ENCODE peak calls at places on chromosomes 5 and 9, in ten cellular contexts. N, B, W, Q, A, E, D, O, K and R are unnamed samples.

GRCh38 chr5:61319388-61320146 is 12.5 kb upstream of the ZSWIM6 start:
- DNase-seq in N (no peak), B (no peak), W (peak), Q (no peak), A (no peak), E (no peak), D (no peak), O (no peak), K (no peak), R (no peak)

GRCh38 chr5:133686566-133686965 is 74.2 kb upstream of the FSTL4 start:
- DNase-seq in N (no peak), B (peak), W (no peak), Q (no peak), A (no peak), E (no peak), D (no peak), O (no peak), K (no peak), R (no peak)

GRCh38 chr9:5592904-5593303 is 36.0 kb upstream of the RIC1 start:
- DNase-seq in N (no peak), B (peak), W (no peak), Q (no peak), A (no peak), E (no peak), D (no peak), O (no peak), K (no peak), R (no peak)

GRCh38 chr5:80159133-80159815 is 96.6 kb downstream of the SERINC5 start:
- DNase-seq in N (no peak), B (no peak), W (no peak), Q (no peak), A (no peak), E (no peak), D (no peak), O (no peak), K (no peak), R (no peak)

GRCh38 chr9:70315389-70315788 is 56.6 kb downstream of the SMC5 start:
- DNase-seq in N (peak), B (peak), W (peak), Q (no peak), A (peak), E (peak), D (peak), O (no peak), K (no peak), R (peak)

GRCh38 chr9:72817413-72817812 is 135.4 kb downstream of the ALDH1A1 start:
- DNase-seq in N (no peak), B (no peak), W (no peak), Q (no peak), A (no peak), E (no peak), D (no peak), O (no peak), K (no peak), R (no peak)

GRCh38 chr9:124350485-124351263 is 64.6 kb downstream of the PSMB7 start:
- DNase-seq in N (no peak), B (no peak), W (no peak), Q (peak), A (no peak), E (no peak), D (no peak), O (no peak), K (no peak), R (no peak)

GRCh38 chr5:153831976-153832375 is 206.7 kb downstream of the FAM114A2 start:
- DNase-seq in N (no peak), B (peak), W (peak), Q (no peak), A (peak), E (peak), D (peak), O (no peak), K (no peak), R (peak)

GRCh38 chr9:112087506-112087905 is 87.6 kb downstream of the SUSD1 start:
- DNase-seq in N (no peak), B (no peak), W (no peak), Q (no peak), A (no peak), E (no peak), D (no peak), O (no peak), K (no peak), R (no peak)

GRCh38 chr9:123998278-123998925 is 13.2 kb upstream of the LHX2 start:
- DNase-seq in N (no peak), B (no peak), W (no peak), Q (no peak), A (no peak), E (no peak), D (no peak), O (no peak), K (no peak), R (no peak)

GRCh38 chr5:147751-148150 is 43.5 kb upstream of the LRRC14B start:
- DNase-seq in N (no peak), B (no peak), W (no peak), Q (no peak), A (no peak), E (no peak), D (no peak), O (no peak), K (no peak), R (no peak)

GRCh38 chr9:38391278-38392118 is 1.0 kb upstream of the ALDH1B1 start:
- DNase-seq in N (no peak), B (no peak), W (no peak), Q (no peak), A (no peak), E (no peak), D (no peak), O (no peak), K (no peak), R (no peak)

GRCh38 chr5:76855961-76856360 is 6.1 kb downstream of the S100Z start:
- DNase-seq in N (no peak), B (no peak), W (no peak), Q (no peak), A (no peak), E (no peak), D (no peak), O (no peak), K (no peak), R (no peak)

GRCh38 chr9:137275937-137276756 is 1.4 kb upstream of the TOR4A start:
- DNase-seq in N (no peak), B (no peak), W (no peak), Q (no peak), A (no peak), E (no peak), D (no peak), O (no peak), K (no peak), R (no peak)
- H3K4me3 ChIP-seq in N (no peak), B (no peak), W (no peak), Q (no peak), A (no peak), E (no peak), D (no peak), O (peak), K (no peak), R (no peak)

DNA sequence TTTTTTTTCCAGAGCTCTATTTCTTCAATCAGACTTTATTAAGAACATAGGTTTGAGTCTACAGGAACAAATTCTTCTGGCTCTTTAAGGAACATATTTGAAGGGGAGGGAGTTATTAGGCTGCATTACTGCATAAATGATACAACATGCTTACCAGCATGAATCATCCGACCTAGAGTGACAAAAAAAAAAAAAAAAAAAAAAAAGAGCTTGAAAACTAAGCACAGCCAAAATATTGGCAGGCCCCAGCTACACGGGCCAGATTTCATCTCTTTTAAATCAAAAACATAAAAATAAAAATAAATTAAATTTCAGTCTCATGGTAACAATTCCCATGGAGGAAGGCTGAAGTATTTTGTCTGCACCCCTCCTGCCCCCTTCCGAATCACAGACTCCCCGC is 26.3 kb downstream of the MSX2 start:
- DNase-seq in N (peak), B (peak), W (peak), Q (no peak), A (peak), E (peak), D (peak), O (no peak), K (no peak), R (peak)
- H3K4me3 ChIP-seq in N (peak), B (no peak), W (peak), Q (peak), A (peak), E (peak), D (no peak), O (peak), K (peak), R (no peak)

DNA sequence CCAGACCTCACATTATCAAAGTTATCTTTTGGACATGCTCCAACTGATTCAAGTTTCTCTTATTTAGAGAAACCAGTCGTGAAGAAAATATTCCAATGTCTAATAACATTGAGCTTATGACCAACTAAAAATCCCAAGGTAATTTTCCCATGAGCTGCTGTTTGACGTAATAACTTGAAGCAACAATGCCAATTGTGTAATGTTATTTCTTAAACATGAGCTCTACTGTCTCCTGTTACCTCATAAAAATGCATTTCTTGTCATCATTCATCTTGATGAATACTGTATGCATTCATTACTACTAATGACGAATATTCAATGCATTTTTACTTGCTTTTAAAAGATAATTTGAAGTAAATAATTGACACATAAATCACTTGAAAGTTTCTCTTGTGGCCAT is 530 bp upstream of the MARCOL start:
- DNase-seq in N (no peak), B (no peak), W (no peak), Q (no peak), A (no peak), E (no peak), D (peak), O (no peak), K (no peak), R (no peak)
- H3K4me3 ChIP-seq in N (no peak), B (no peak), W (no peak), Q (no peak), A (no peak), E (no peak), D (no peak), O (no peak), K (no peak), R (no peak)

GRCh38 chr5:179316111-179316551 is 29.1 kb downstream of the ADAMTS2 start:
- DNase-seq in N (no peak), B (no peak), W (no peak), Q (peak), A (no peak), E (no peak), D (no peak), O (no peak), K (no peak), R (no peak)

GRCh38 chr5:179314606-179315355 is 30.5 kb downstream of the ADAMTS2 start:
- DNase-seq in N (no peak), B (no peak), W (peak), Q (peak), A (no peak), E (no peak), D (peak), O (no peak), K (no peak), R (peak)

GRCh38 chr5:179315356-179315890 is 29.8 kb downstream of the ADAMTS2 start:
- DNase-seq in N (no peak), B (no peak), W (no peak), Q (peak), A (no peak), E (no peak), D (no peak), O (no peak), K (no peak), R (no peak)

GRCh38 chr5:179312557-179313235 is 32.6 kb downstream of the ADAMTS2 start:
- DNase-seq in N (no peak), B (no peak), W (no peak), Q (peak), A (no peak), E (peak), D (no peak), O (no peak), K (no peak), R (peak)

DNA sequence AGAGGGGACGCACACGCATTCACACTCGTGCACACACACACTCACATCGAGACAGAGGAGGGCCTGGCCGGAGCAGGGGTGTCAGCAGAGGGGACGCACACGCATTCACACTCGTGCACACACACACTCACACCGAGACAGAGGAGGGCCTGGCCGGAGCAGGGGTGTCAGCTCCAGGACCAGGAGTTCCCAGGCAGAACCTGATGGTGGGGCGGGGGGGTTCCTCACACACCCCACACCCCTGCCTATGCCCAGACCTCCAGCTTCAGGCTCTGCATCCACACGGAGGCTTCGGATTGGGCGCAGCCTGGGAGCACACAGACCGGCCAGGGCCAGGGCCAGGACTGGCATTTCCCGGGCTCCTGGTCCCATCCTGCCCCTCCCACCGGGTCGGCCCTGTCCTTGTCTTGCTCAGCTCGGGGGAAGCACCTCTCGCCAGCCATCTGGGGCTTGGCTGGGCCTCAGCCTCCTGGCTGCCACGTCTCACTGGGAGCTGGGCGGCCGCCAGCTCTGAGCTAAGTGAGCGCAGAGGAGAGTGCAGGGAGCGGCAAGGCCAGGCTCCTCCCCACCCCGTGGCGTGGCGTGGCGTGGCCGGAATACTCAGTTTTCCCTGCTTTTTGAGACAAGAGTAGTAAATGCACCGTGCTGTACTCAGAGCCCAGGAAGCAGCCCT is 31.3 kb downstream of the ADAMTS2 start:
- DNase-seq in N (peak), B (no peak), W (peak), Q (peak), A (peak), E (peak), D (peak), O (peak), K (peak), R (peak)
- H3K4me3 ChIP-seq in N (no peak), B (no peak), W (no peak), Q (no peak), A (no peak), E (no peak), D (no peak), O (peak), K (no peak), R (peak)

DNA sequence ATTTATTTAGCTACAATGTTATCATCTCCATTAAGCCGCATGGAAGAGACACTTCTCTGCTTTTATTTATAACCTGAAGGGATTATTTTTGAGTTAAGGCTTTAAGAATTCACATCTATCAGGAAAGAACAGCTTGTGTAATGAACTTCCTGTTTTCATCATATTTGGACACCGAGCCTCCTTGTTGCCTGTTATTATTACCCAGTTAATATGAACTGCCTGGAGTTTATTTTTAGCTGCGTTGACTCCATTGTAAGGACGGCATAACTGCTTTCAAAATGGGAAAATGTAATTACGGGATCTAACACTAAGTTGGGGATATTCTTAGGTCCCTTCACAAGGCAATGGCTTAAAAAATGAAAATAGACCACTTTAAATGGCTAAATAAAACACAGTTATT is 89.0 kb upstream of the NR4A3 start:
- DNase-seq in N (no peak), B (no peak), W (peak), Q (no peak), A (no peak), E (no peak), D (peak), O (no peak), K (no peak), R (peak)
- H3K4me3 ChIP-seq in N (no peak), B (no peak), W (no peak), Q (no peak), A (no peak), E (no peak), D (no peak), O (peak), K (no peak), R (no peak)

GRCh38 chr5:116343961-116344360 is 230.7 kb downstream of the SEMA6A start:
- DNase-seq in N (no peak), B (peak), W (no peak), Q (no peak), A (no peak), E (no peak), D (no peak), O (no peak), K (no peak), R (no peak)

DNA sequence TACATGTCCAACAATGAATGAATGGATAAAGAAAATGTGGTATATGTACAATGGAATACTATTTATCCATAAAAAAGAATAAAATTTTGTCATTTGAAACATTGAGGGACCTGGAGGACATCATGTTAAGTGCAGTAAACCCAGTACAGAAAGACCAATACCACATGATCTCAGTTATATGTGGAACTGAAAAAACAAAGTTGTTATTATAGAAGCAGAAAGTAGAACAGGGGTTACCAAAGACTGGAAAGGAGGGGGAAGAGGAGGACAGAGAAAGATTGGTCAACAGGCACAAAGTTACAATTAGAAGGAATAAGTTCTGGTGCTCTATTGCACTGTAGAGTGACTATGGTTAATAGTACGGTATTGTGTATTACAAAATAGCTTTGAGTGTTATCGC is 233.8 kb downstream of the SEMA6A start:
- DNase-seq in N (no peak), B (no peak), W (no peak), Q (no peak), A (no peak), E (no peak), D (no peak), O (no peak), K (no peak), R (no peak)
- H3K4me3 ChIP-seq in N (no peak), B (no peak), W (no peak), Q (no peak), A (no peak), E (no peak), D (no peak), O (no peak), K (no peak), R (no peak)

DNA sequence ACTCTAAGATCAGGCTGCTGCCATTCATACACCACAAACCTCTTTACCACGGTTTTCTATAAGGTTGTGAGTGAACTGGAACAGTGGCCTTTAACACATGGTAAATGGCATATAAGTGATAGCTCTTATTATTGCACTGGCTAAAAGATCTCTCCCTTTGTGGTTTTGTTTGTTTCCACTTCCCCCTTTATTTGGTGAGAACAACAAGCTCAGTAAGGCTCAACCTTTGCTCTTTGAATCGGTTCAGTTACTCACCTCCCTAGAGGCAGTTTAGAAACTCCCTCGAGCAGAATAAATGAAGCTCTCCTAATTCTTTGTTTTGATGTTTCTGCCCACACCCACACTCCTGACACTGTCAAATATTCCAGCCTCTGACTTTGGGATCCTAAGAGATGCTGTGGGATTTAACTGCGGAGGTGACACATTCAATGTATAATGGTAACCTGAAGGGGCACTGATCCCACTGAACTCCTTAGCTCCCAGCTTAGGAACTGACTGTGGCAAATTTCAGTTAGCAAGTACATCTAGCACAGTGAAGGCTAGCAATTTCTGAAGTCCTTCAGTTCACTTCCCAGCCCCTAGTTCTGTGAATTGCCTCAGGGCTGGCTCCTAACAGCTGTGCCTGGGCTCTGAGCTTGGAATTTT is 22.5 kb upstream of the RAD23B start:
- DNase-seq in N (no peak), B (no peak), W (no peak), Q (no peak), A (no peak), E (no peak), D (peak), O (no peak), K (no peak), R (no peak)
- H3K4me3 ChIP-seq in N (no peak), B (no peak), W (no peak), Q (no peak), A (no peak), E (no peak), D (no peak), O (no peak), K (no peak), R (no peak)

GRCh38 chr9:92952861-92953620 is 5.7 kb downstream of the FGD3 start:
- DNase-seq in N (no peak), B (peak), W (peak), Q (no peak), A (no peak), E (no peak), D (peak), O (no peak), K (no peak), R (peak)
- H3K4me3 ChIP-seq in N (no peak), B (no peak), W (no peak), Q (no peak), A (no peak), E (no peak), D (no peak), O (no peak), K (no peak), R (no peak)

GRCh38 chr9:137642892-137643291 is 24.1 kb downstream of the EHMT1 start:
- DNase-seq in N (no peak), B (no peak), W (no peak), Q (no peak), A (no peak), E (no peak), D (no peak), O (no peak), K (no peak), R (no peak)

GRCh38 chr9:137640862-137641261 is 22.1 kb downstream of the EHMT1 start:
- DNase-seq in N (no peak), B (no peak), W (no peak), Q (no peak), A (no peak), E (no peak), D (no peak), O (no peak), K (no peak), R (no peak)

GRCh38 chr9:137638680-137639079 is 19.9 kb downstream of the EHMT1 start:
- DNase-seq in N (no peak), B (no peak), W (no peak), Q (no peak), A (no peak), E (no peak), D (no peak), O (no peak), K (no peak), R (no peak)

GRCh38 chr9:137642118-137642601 is 23.4 kb downstream of the EHMT1 start:
- DNase-seq in N (no peak), B (no peak), W (no peak), Q (no peak), A (no peak), E (no peak), D (no peak), O (no peak), K (no peak), R (no peak)

GRCh38 chr9:137639303-137640051 is 20.7 kb downstream of the EHMT1 start:
- DNase-seq in N (no peak), B (no peak), W (peak), Q (no peak), A (no peak), E (no peak), D (peak), O (no peak), K (no peak), R (peak)
- H3K4me3 ChIP-seq in N (no peak), B (no peak), W (no peak), Q (no peak), A (no peak), E (no peak), D (no peak), O (no peak), K (no peak), R (peak)